ENCODE peak calls at places on chromosomes 7 and 10, in nine cellular contexts. One of them, this sample, is unnamed.

GRCh38 chr10:24114561-24114960 is 94.4 kb upstream of the KIAA1217 start:
- DNase-seq in stimulated activated CD4-positive, alpha-beta T cell treated with anti-CD3 and anti-CD28 coated beads, TNF-alpha, amount 100 ng/mL, for 24 hours: no peak
- DNase-seq in posterior cingulate gyrus: no peak
- DNase-seq in HuH-7.5: no peak
- DNase-seq in GM20000: no peak
- DNase-seq in progenitor cell of endocrine pancreas: no peak
- DNase-seq in Calu3: no peak
- DNase-seq in kidney epithelial cell: no peak
- DNase-seq in activated naive CD8-positive, alpha-beta T cell treated with anti-CD3 and anti-CD28 coated beads for 36 hours: no peak
- DNase-seq in this sample: no peak

GRCh38 chr7:66756859-66757258 is 16.3 kb downstream of the RABGEF1 start:
- DNase-seq in Calu3: no peak
- DNase-seq in activated naive CD8-positive, alpha-beta T cell treated with anti-CD3 and anti-CD28 coated beads for 36 hours: no peak
- DNase-seq in kidney epithelial cell: no peak
- DNase-seq in stimulated activated CD4-positive, alpha-beta T cell treated with anti-CD3 and anti-CD28 coated beads, TNF-alpha, amount 100 ng/mL, for 24 hours: no peak
- DNase-seq in progenitor cell of endocrine pancreas: no peak
- DNase-seq in GM20000: no peak
- DNase-seq in posterior cingulate gyrus: no peak
- DNase-seq in HuH-7.5: no peak
- DNase-seq in this sample: no peak

GRCh38 chr10:103603382-103603781 is 109.9 kb downstream of the NEURL1 start:
- DNase-seq in kidney epithelial cell: no peak
- DNase-seq in Calu3: no peak
- DNase-seq in activated naive CD8-positive, alpha-beta T cell treated with anti-CD3 and anti-CD28 coated beads for 36 hours: no peak
- DNase-seq in GM20000: no peak
- DNase-seq in posterior cingulate gyrus: no peak
- DNase-seq in HuH-7.5: no peak
- DNase-seq in stimulated activated CD4-positive, alpha-beta T cell treated with anti-CD3 and anti-CD28 coated beads, TNF-alpha, amount 100 ng/mL, for 24 hours: no peak
- DNase-seq in progenitor cell of endocrine pancreas: no peak
- DNase-seq in this sample: no peak

GRCh38 chr7:6121141-6121540 is 90.0 kb downstream of the ANKRD61 start:
- DNase-seq in kidney epithelial cell: no peak
- DNase-seq in GM20000: no peak
- DNase-seq in activated naive CD8-positive, alpha-beta T cell treated with anti-CD3 and anti-CD28 coated beads for 36 hours: no peak
- DNase-seq in posterior cingulate gyrus: no peak
- DNase-seq in HuH-7.5: no peak
- DNase-seq in Calu3: no peak
- DNase-seq in stimulated activated CD4-positive, alpha-beta T cell treated with anti-CD3 and anti-CD28 coated beads, TNF-alpha, amount 100 ng/mL, for 24 hours: no peak
- DNase-seq in progenitor cell of endocrine pancreas: no peak
- DNase-seq in this sample: no peak

GRCh38 chr10:24639124-24639523 is 84.6 kb downstream of the ARHGAP21 start:
- DNase-seq in kidney epithelial cell: no peak
- DNase-seq in progenitor cell of endocrine pancreas: no peak
- DNase-seq in Calu3: no peak
- DNase-seq in activated naive CD8-positive, alpha-beta T cell treated with anti-CD3 and anti-CD28 coated beads for 36 hours: no peak
- DNase-seq in HuH-7.5: no peak
- DNase-seq in stimulated activated CD4-positive, alpha-beta T cell treated with anti-CD3 and anti-CD28 coated beads, TNF-alpha, amount 100 ng/mL, for 24 hours: no peak
- DNase-seq in GM20000: no peak
- DNase-seq in posterior cingulate gyrus: no peak
- DNase-seq in this sample: no peak

GRCh38 chr7:122886357-122887081 is at the start of gene CADPS2:
- DNase-seq in activated naive CD8-positive, alpha-beta T cell treated with anti-CD3 and anti-CD28 coated beads for 36 hours: peak
- DNase-seq in Calu3: peak
- DNase-seq in posterior cingulate gyrus: peak
- DNase-seq in progenitor cell of endocrine pancreas: peak
- DNase-seq in HuH-7.5: peak
- DNase-seq in kidney epithelial cell: peak
- DNase-seq in stimulated activated CD4-positive, alpha-beta T cell treated with anti-CD3 and anti-CD28 coated beads, TNF-alpha, amount 100 ng/mL, for 24 hours: no peak
- DNase-seq in GM20000: peak
- DNase-seq in this sample: peak

GRCh38 chr10:110279062-110279986 is 25.4 kb downstream of the SMNDC1 start:
- DNase-seq in GM20000: peak
- DNase-seq in activated naive CD8-positive, alpha-beta T cell treated with anti-CD3 and anti-CD28 coated beads for 36 hours: peak
- DNase-seq in HuH-7.5: no peak
- DNase-seq in kidney epithelial cell: peak
- DNase-seq in Calu3: peak
- DNase-seq in posterior cingulate gyrus: peak
- DNase-seq in progenitor cell of endocrine pancreas: no peak
- DNase-seq in stimulated activated CD4-positive, alpha-beta T cell treated with anti-CD3 and anti-CD28 coated beads, TNF-alpha, amount 100 ng/mL, for 24 hours: peak
- DNase-seq in this sample: peak

GRCh38 chr7:22219739-22220493 is 137.0 kb downstream of the RAPGEF5 start:
- DNase-seq in Calu3: no peak
- DNase-seq in kidney epithelial cell: no peak
- DNase-seq in activated naive CD8-positive, alpha-beta T cell treated with anti-CD3 and anti-CD28 coated beads for 36 hours: no peak
- DNase-seq in GM20000: no peak
- DNase-seq in posterior cingulate gyrus: no peak
- DNase-seq in progenitor cell of endocrine pancreas: no peak
- DNase-seq in stimulated activated CD4-positive, alpha-beta T cell treated with anti-CD3 and anti-CD28 coated beads, TNF-alpha, amount 100 ng/mL, for 24 hours: no peak
- DNase-seq in HuH-7.5: no peak
- DNase-seq in this sample: no peak

GRCh38 chr7:129222064-129222463 is 2.8 kb upstream of the AHCYL2 start:
- DNase-seq in activated naive CD8-positive, alpha-beta T cell treated with anti-CD3 and anti-CD28 coated beads for 36 hours: no peak
- DNase-seq in stimulated activated CD4-positive, alpha-beta T cell treated with anti-CD3 and anti-CD28 coated beads, TNF-alpha, amount 100 ng/mL, for 24 hours: no peak
- DNase-seq in HuH-7.5: no peak
- DNase-seq in GM20000: no peak
- DNase-seq in progenitor cell of endocrine pancreas: no peak
- DNase-seq in Calu3: no peak
- DNase-seq in posterior cingulate gyrus: no peak
- DNase-seq in kidney epithelial cell: no peak
- DNase-seq in this sample: no peak

GRCh38 chr10:60943372-60944158 is 420 bp downstream of the RHOBTB1 start:
- DNase-seq in Calu3: peak
- DNase-seq in posterior cingulate gyrus: peak
- DNase-seq in GM20000: peak
- DNase-seq in stimulated activated CD4-positive, alpha-beta T cell treated with anti-CD3 and anti-CD28 coated beads, TNF-alpha, amount 100 ng/mL, for 24 hours: peak
- DNase-seq in activated naive CD8-positive, alpha-beta T cell treated with anti-CD3 and anti-CD28 coated beads for 36 hours: peak
- DNase-seq in kidney epithelial cell: no peak
- DNase-seq in progenitor cell of endocrine pancreas: peak
- DNase-seq in HuH-7.5: peak
- DNase-seq in this sample: peak

GRCh38 chr10:132958886-132959295 is 16.5 kb upstream of the CFAP46 start:
- DNase-seq in GM20000: no peak
- DNase-seq in progenitor cell of endocrine pancreas: no peak
- DNase-seq in stimulated activated CD4-positive, alpha-beta T cell treated with anti-CD3 and anti-CD28 coated beads, TNF-alpha, amount 100 ng/mL, for 24 hours: no peak
- DNase-seq in activated naive CD8-positive, alpha-beta T cell treated with anti-CD3 and anti-CD28 coated beads for 36 hours: no peak
- DNase-seq in Calu3: no peak
- DNase-seq in kidney epithelial cell: no peak
- DNase-seq in HuH-7.5: no peak
- DNase-seq in posterior cingulate gyrus: no peak
- DNase-seq in this sample: no peak

GRCh38 chr10:4688168-4688567 is 137.8 kb upstream of the AKR1E2 start:
- DNase-seq in HuH-7.5: no peak
- DNase-seq in GM20000: no peak
- DNase-seq in activated naive CD8-positive, alpha-beta T cell treated with anti-CD3 and anti-CD28 coated beads for 36 hours: no peak
- DNase-seq in Calu3: no peak
- DNase-seq in kidney epithelial cell: no peak
- DNase-seq in progenitor cell of endocrine pancreas: no peak
- DNase-seq in posterior cingulate gyrus: no peak
- DNase-seq in stimulated activated CD4-positive, alpha-beta T cell treated with anti-CD3 and anti-CD28 coated beads, TNF-alpha, amount 100 ng/mL, for 24 hours: no peak
- DNase-seq in this sample: no peak

This sample was measured in iPS-NIHi11.